ENCODE peak calls at places on chromosomes 1 and 21, in six cellular contexts. Q, N, D, V, C and Z are unnamed samples.

GRCh38 chr1:19825298-19825697 is 10.2 kb upstream of the RNF186 start:
- DNase-seq in Q (no peak), N (no peak), D (no peak), V (no peak), C (no peak), Z (no peak)

GRCh38 chr1:221166162-221166500 is 286.9 kb downstream of the HLX start:
- DNase-seq in Q (no peak), N (no peak), D (no peak), V (no peak), C (no peak), Z (no peak)

GRCh38 chr1:40053138-40053887 is 12.8 kb downstream of the CAP1 start:
- DNase-seq in Q (no peak), N (no peak), D (no peak), V (no peak), C (no peak), Z (no peak)

GRCh38 chr1:39866767-39867166 is 16.5 kb downstream of the TRIT1 start:
- DNase-seq in Q (peak; percentile 58), N (no peak), D (no peak), V (no peak), C (no peak), Z (no peak)

GRCh38 chr1:10398734-10399486 is at the start of gene PGD:
- DNase-seq in Q (peak; percentile 95), N (peak; percentile 98), D (peak; percentile 97), V (peak; percentile 98), C (peak; percentile 93), Z (peak; percentile 93)

GRCh38 chr1:81044708-81045107 is 756.0 kb upstream of the ADGRL2 start:
- DNase-seq in Q (no peak), N (no peak), D (no peak), V (no peak), C (no peak), Z (no peak)

GRCh38 chr21:34606621-34607020 is 8.3 kb downstream of the RCAN1 start:
- DNase-seq in Q (no peak), N (no peak), D (no peak), V (no peak), C (no peak), Z (no peak)

GRCh38 chr1:170823120-170823519 is 112.2 kb upstream of the MROH9 start:
- DNase-seq in Q (no peak), N (no peak), D (no peak), V (no peak), C (no peak), Z (no peak)

GRCh38 chr1:89953929-89954328 is 41.0 kb upstream of the ZNF326 start:
- DNase-seq in Q (no peak), N (no peak), D (no peak), V (no peak), C (no peak), Z (no peak)

GRCh38 chr1:23984417-23985186 is 4.5 kb upstream of the SRSF10 start:
- DNase-seq in Q (peak; percentile 41), N (no peak), D (peak; percentile 91), V (no peak), C (no peak), Z (no peak)

GRCh38 chr1:7533006-7533405 is 238.1 kb upstream of the VAMP3 start:
- DNase-seq in Q (no peak), N (no peak), D (no peak), V (no peak), C (no peak), Z (no peak)